ENCODE peak calls at places on chromosomes 6 and 20, in eight cellular contexts. K, W, Y, U, B, I, O and P are unnamed samples. For H3K4me1, the result is how much of the 10 kb centered on the place peaks cover.

GRCh38 chr6:3905853-3906190 is 56.6 kb downstream of the FAM50B start:
- DNase-seq in U (no peak), Y (no peak), W (no peak), K (no peak), B (no peak), O (no peak), I (no peak), P (no peak)

GRCh38 chr6:53809691-53810090 is 14.9 kb downstream of the LRRC1 start:
- DNase-seq in K (no peak), I (no peak), B (no peak), W (no peak), U (no peak), O (no peak), Y (no peak), P (no peak)

GRCh38 chr6:17885079-17885478 is 102.4 kb downstream of the KIF13A start:
- DNase-seq in Y (no peak), U (no peak), I (no peak), K (no peak), W (peak), O (no peak), B (no peak), P (no peak)

GRCh38 chr6:160269122-160269521 is 10.5 kb upstream of the SLC22A2 start:
- DNase-seq in W (no peak), B (no peak), I (no peak), K (no peak), O (no peak), U (no peak), Y (no peak), P (no peak)

GRCh38 chr6:148799647-148800046 is 52.8 kb downstream of the UST start:
- DNase-seq in I (no peak), Y (no peak), U (no peak), K (no peak), O (no peak), W (no peak), B (no peak), P (no peak)

GRCh38 chr6:151807513-151808330 is at the start of gene ESR1:
- DNase-seq in O (no peak), B (peak), W (no peak), U (no peak), K (peak), Y (no peak), I (peak), P (peak)

GRCh38 chr6:21931641-21932335 is 338.2 kb downstream of the SOX4 start:
- DNase-seq in W (peak), I (no peak), K (no peak), Y (no peak), U (no peak), B (no peak), O (no peak), P (no peak)

GRCh38 chr6:3553254-3553653 is 96.4 kb upstream of the SLC22A23 start:
- DNase-seq in Y (no peak), O (no peak), U (no peak), W (no peak), B (no peak), I (no peak), K (no peak), P (no peak)

GRCh38 chr20:48776306-48776705 is 51.5 kb downstream of the PREX1 start:
- DNase-seq in O (no peak), B (no peak), W (peak), K (no peak), Y (no peak), U (no peak), I (no peak), P (no peak)

GRCh38 chr6:106693343-106693742 is 64.0 kb downstream of the QRSL1 start:
- DNase-seq in K (no peak), U (no peak), Y (no peak), W (no peak), I (no peak), O (no peak), B (no peak), P (no peak)

GRCh38 chr6:3899970-3900439 is 50.8 kb downstream of the FAM50B start:
- DNase-seq in U (peak), K (peak), I (no peak), O (no peak), Y (no peak), B (no peak), W (no peak), P (no peak)

GRCh38 chr6:45738057-45738455 is 277.6 kb downstream of the CLIC5 start:
- DNase-seq in O (no peak), U (no peak), W (no peak), I (no peak), K (no peak), Y (no peak), B (no peak), P (no peak)

GRCh38 chr20:32959351-32960221 is 44.6 kb downstream of the SUN5 start:
- DNase-seq in W (no peak), U (no peak), K (no peak), O (no peak), I (peak), B (no peak), Y (no peak), P (no peak)

GRCh38 chr20:22374678-22375590 is 209.4 kb downstream of the FOXA2 start:
- DNase-seq in U (no peak), Y (no peak), K (no peak), B (no peak), I (no peak), O (no peak), W (no peak), P (no peak)

GRCh38 chr20:22374066-22374465 is 210.3 kb downstream of the FOXA2 start:
- DNase-seq in Y (no peak), B (no peak), K (no peak), U (no peak), W (no peak), I (no peak), O (no peak), P (no peak)

GRCh38 chr20:22370137-22370536 is 214.2 kb downstream of the FOXA2 start:
- DNase-seq in K (no peak), O (no peak), I (no peak), B (no peak), Y (no peak), U (no peak), W (no peak), P (no peak)

GRCh38 chr20:22371843-22372242 is 212.5 kb downstream of the FOXA2 start:
- DNase-seq in W (no peak), B (no peak), Y (no peak), I (no peak), K (no peak), U (peak), O (no peak), P (no peak)

DNA sequence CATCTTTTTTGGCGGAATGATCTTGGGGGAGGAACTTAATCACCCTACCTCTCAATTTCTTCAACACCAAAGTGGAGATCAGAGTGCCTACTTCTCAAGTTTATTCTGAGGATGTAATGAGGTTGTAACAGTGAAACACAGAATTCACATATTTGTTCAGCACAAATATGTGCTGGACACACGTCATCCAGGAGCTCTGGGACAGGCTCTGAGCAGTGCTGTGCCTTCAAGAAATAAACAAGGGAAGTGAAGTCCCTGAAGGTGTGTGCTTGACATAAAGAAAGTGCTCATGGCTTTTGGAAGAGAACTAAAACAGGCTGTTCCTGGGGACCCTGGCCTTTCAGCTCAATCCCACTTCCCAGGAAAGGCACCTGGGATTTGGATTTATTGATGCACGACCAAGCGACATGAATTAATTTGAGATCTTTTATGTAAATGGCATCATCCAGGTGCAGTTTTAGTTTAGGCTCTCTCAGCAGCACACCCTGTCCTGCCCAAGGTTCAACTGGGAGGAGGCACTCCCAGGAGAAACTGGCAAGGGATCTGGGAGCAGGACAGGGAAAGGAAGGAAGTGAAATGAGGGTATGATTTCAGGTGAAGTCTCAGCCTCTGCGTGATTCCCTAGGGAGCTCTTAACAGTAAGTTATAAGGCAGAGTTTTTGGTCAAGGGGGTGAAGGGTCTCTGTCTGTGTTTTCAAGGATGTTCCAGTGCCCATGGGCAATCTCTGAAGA is 211.0 kb downstream of the FOXA2 start:
- DNase-seq in O (no peak), K (no peak), Y (no peak), W (no peak), B (no peak), I (no peak), U (no peak), P (no peak)
- H3K27ac ChIP-seq in O (no peak), K (no peak), Y (no peak), W (no peak), B (no peak), I (no peak), U (no peak), P (no peak)

GRCh38 chr6:26457796-26458688 is at the start of gene BTN2A1:
- DNase-seq in U (peak), K (peak), Y (peak), B (peak), O (peak), W (peak), I (peak), P (peak)
- TF ChIP-seq CTCF in U (no peak), K (no peak), Y (no peak), B (no peak), O (no peak), W (no peak), I (no peak), P (no peak)

GRCh38 chr20:36856691-36857635 is 19.0 kb upstream of the TLDC2 start:
- DNase-seq in B (no peak), W (peak), U (no peak), Y (no peak), I (no peak), K (no peak), O (no peak), P (peak)

GRCh38 chr20:36859282-36859555 is 16.7 kb upstream of the TLDC2 start:
- DNase-seq in Y (no peak), O (no peak), W (no peak), K (no peak), U (no peak), I (no peak), B (no peak), P (no peak)

GRCh38 chr20:36854343-36855240 is 21.3 kb upstream of the TLDC2 start:
- DNase-seq in O (no peak), K (no peak), W (peak), I (no peak), Y (no peak), B (peak), U (peak), P (no peak)

GRCh38 chr20:36855241-36855657 is 20.7 kb upstream of the TLDC2 start:
- DNase-seq in O (no peak), U (no peak), B (no peak), I (no peak), Y (no peak), W (no peak), K (no peak), P (no peak)

DNA sequence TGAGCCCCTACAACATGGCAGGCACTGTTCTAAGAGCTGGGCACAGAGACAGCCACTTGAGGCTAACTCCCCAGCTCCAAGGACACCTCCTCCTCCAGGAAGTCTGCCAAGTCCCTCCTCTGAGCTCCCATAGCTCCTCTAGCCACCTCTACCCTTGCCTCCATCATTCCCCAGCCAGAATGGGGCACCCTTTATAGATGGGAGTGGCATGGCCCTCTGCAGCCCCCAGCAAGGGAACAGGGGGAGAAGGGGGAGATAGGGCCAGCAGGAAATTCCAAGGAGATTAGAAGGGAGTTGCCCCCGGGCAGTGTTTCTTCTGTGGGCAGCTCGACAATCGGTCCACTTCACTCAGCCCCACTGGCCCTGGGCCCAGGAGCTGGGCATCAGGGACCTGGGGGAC is 19.7 kb upstream of the TLDC2 start:
- DNase-seq in O (no peak), K (no peak), U (no peak), W (no peak), B (no peak), I (no peak), Y (no peak), P (no peak)
- H3K4me1 ChIP-seq in O (under half), K (under half), U (under half), W (half or more), B (half or more), I (half or more), Y (under half), P (half or more)

DNA sequence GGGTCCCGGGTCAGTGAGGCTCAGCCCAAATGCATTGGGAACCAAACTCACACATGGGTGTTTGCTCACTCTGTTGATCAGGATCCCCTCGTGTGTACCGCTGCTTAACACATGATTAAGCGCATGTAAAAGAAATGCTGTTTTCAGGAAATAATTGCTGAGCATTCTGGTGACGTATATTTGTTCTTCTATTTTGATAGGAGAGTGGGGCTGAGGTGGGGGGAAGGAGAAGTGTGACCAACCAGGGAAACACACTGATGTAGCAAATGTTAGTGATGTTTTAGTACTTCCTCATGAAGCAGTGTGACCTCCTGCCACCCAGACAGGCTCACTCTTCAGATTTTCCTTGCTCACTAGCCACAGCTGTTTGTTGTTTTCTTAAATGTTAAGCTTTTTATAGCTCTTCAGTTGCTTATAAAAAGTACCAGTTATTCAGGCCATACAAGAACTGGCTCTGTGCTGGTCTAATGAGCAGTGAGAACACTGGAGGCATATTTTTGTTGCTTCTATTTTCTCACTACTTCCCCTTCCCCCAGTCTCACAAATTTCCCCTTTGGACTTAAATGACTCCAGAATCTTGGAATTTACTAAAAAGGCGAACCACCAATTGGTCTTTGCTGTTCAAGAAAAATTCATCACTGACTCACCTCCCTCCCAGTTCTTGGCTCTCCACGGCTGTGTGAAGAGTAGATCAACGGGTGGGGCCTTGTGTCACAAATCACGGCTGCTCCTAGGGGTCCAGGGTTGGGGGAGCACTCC is 79.2 kb upstream of the BACH2 start:
- DNase-seq in U (peak), W (peak), Y (no peak), K (no peak), I (no peak), O (no peak), B (no peak), P (no peak)
- H3K27ac ChIP-seq in U (peak), W (peak), Y (no peak), K (peak), I (no peak), O (peak), B (no peak), P (peak)

GRCh38 chr20:4524307-4524706 is 197.4 kb upstream of the PRND start:
- DNase-seq in Y (no peak), U (no peak), O (no peak), I (no peak), W (no peak), B (no peak), K (no peak), P (no peak)

GRCh38 chr20:4522310-4522709 is 199.4 kb upstream of the PRND start:
- DNase-seq in W (no peak), I (no peak), B (no peak), K (no peak), Y (no peak), O (no peak), U (no peak), P (no peak)

GRCh38 chr20:4516851-4517250 is 204.9 kb upstream of the PRND start:
- DNase-seq in O (no peak), W (no peak), K (no peak), I (no peak), B (no peak), U (no peak), Y (no peak), P (no peak)

GRCh38 chr20:4521170-4521968 is 200.3 kb upstream of the PRND start:
- DNase-seq in I (no peak), W (no peak), O (no peak), K (no peak), U (no peak), B (no peak), Y (no peak), P (no peak)

DNA sequence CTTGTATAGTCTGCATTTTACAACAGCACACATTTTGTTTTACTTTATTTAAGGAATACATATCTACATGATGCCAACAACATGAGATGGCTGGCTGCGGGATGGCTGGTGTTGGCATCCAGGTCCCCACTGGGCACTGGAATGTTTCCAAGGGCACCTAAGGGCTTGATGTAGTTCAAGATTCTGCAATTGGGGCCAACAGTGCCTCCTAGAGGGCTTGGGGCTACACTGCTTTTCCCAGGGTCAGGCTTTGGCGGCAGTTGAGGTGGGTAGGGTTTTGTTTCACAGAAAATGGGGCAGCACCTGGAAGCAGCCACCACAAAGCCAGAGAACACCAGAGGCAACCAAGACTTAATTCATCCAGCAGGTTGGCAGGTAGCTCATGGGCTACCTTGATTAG is 202.2 kb upstream of the PRND start:
- DNase-seq in W (no peak), I (no peak), K (no peak), O (no peak), B (no peak), U (no peak), Y (no peak), P (peak)
- TF ChIP-seq CTCF in W (peak), I (no peak), K (no peak), O (peak), B (peak), U (no peak), Y (peak), P (peak)

GRCh38 chr20:62823688-62824475 is 7.0 kb downstream of the COL9A3 start:
- DNase-seq in B (no peak), K (no peak), U (no peak), I (no peak), Y (no peak), W (no peak), O (no peak), P (no peak)
- H3K4me1 ChIP-seq in B (under half), K (under half), U (under half), I (under half), Y (under half), W (under half), O (under half), P (under half)

DNA sequence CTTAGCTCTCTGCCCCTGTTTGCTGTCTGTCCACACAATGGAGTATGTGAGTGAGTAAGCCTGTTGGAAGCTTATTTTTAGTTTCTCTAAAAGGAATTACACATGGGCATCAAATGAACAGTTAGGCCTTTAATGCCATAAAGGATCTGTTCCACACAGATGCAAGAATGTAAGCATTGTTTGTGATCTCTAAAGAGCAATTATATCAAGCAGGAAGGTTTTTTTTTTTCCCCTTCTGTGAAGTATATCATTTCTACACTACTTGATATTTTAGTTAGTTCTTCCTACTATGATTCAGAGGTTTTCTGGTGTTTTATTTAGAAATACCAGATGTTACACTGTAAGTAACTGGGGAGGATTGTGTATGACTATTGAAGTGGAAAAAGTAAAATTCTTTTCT is 627.5 kb downstream of the COL12A1 start:
- DNase-seq in K (no peak), B (no peak), Y (no peak), I (no peak), O (no peak), W (peak), U (no peak), P (no peak)
- H3K27ac ChIP-seq in K (peak), B (no peak), Y (no peak), I (no peak), O (no peak), W (peak), U (no peak), P (no peak)

GRCh38 chr20:62412194-62413024 is 5.3 kb upstream of the CABLES2 start:
- DNase-seq in I (no peak), Y (no peak), W (no peak), B (no peak), O (no peak), K (no peak), U (peak), P (no peak)

GRCh38 chr20:62411479-62412193 is 4.6 kb upstream of the CABLES2 start:
- DNase-seq in Y (no peak), O (no peak), I (no peak), K (no peak), W (no peak), U (peak), B (no peak), P (no peak)

GRCh38 chr20:62415354-62416111 is 8.4 kb upstream of the CABLES2 start:
- DNase-seq in O (no peak), K (no peak), B (no peak), I (no peak), U (no peak), Y (no peak), W (no peak), P (no peak)

GRCh38 chr20:62413025-62413580 is 6.0 kb upstream of the CABLES2 start:
- DNase-seq in I (no peak), B (no peak), Y (no peak), U (peak), O (no peak), W (no peak), K (no peak), P (no peak)

DNA sequence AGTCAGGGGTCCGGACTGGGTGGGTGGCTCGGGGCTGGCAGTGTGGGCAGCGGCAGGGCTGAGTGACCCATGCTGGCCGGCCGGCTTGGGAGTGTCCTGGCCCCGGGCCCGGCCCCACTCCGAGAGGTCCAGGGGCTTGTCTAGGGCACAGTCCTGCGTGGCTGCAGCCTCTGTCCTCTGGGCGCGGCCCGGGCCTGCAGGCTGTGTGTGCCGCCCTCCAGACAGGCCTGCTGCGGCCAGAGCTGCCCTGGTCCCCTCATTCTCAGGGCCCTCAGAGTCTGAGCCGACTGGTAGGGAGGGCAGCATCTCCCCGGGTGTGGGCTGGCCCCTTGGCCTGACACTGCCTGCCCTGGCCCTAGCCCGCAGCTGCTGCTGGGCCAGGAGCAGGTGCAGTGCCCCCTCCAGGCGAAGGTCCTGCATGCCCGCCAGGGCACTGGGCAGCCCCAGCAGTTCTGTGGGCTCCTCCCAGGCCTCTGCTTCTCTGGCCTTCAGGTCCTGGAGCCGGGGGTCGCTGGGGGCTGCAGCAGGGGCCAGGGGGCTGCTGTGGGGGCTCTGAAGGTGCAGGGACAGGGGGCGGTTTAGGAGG is 6.9 kb upstream of the CABLES2 start:
- DNase-seq in K (no peak), B (no peak), U (peak), Y (no peak), O (no peak), I (no peak), W (no peak), P (no peak)
- TF ChIP-seq CTCF in K (no peak), B (no peak), U (no peak), Y (peak), O (no peak), I (no peak), W (peak), P (no peak)

GRCh38 chr20:36107881-36108280 is 46.7 kb upstream of the EPB41L1 start:
- DNase-seq in O (no peak), U (no peak), I (no peak), B (no peak), W (no peak), Y (no peak), K (no peak), P (no peak)
- H3K4me1 ChIP-seq in O (under half), U (under half), I (under half), B (under half), W (under half), Y (under half), K (under half), P (half or more)